ENCODE peak calls at places on chromosomes 3 and 15, in five cellular contexts. W, G, T, I and B are unnamed samples.

GRCh38 chr3:73401058-73401457 is 223.7 kb downstream of the PDZRN3 start:
- DNase-seq in W (no peak), G (no peak), T (no peak), I (no peak), B (no peak)

GRCh38 chr3:12771236-12771635 is 12.2 kb upstream of the TMEM40 start:
- DNase-seq in W (no peak), G (no peak), T (no peak), I (no peak), B (no peak)

GRCh38 chr3:195147649-195148121 is 123.3 kb downstream of the XXYLT1 start:
- DNase-seq in W (no peak), G (peak; percentile 91), T (no peak), I (no peak), B (no peak)

GRCh38 chr15:62887113-62887570 is 155.4 kb upstream of the TPM1 start:
- DNase-seq in W (no peak), G (no peak), T (no peak), I (no peak), B (no peak)

GRCh38 chr15:66766282-66767228 is 64.5 kb downstream of the SMAD6 start:
- DNase-seq in W (peak; percentile 73), G (no peak), T (no peak), I (no peak), B (no peak)

GRCh38 chr3:156770699-156771414 is 55.3 kb upstream of the LEKR1 start:
- DNase-seq in W (no peak), G (no peak), T (no peak), I (no peak), B (no peak)

GRCh38 chr3:37609711-37610110 is 252.0 kb upstream of the CTDSPL start:
- DNase-seq in W (no peak), G (no peak), T (no peak), I (no peak), B (no peak)

GRCh38 chr3:102419786-102420185 is 15.0 kb upstream of the ZPLD1 start:
- DNase-seq in W (no peak), G (no peak), T (no peak), I (no peak), B (no peak)

GRCh38 chr15:28932361-28932760 is 46.6 kb downstream of the APBA2 start:
- DNase-seq in W (no peak), G (no peak), T (no peak), I (no peak), B (no peak)

GRCh38 chr3:127141921-127142730 is 50.8 kb upstream of the PRR23E start:
- DNase-seq in W (peak; percentile 22), G (no peak), T (peak; percentile 46), I (no peak), B (no peak)
- TF ChIP-seq REST in W (no peak), G (no peak), T (no peak), I (no peak), B (no peak)

GRCh38 chr15:85494035-85494793 is 113.8 kb downstream of the AKAP13 start:
- DNase-seq in W (peak; percentile 91), G (no peak), T (no peak), I (no peak), B (no peak)
- H3K4me3 ChIP-seq in W (no peak overlapping the region), G (no peak overlapping the region), T (no peak overlapping the region), I (no peak overlapping the region), B (no peak overlapping the region)

GRCh38 chr15:40769310-40770146 is at the start of gene C15orf62:
- DNase-seq in W (no peak), G (peak; percentile 53), T (no peak), I (no peak), B (no peak)
- TF ChIP-seq JUNB in W (no peak), G (no peak), T (no peak), I (no peak), B (no peak)

GRCh38 chr3:16910207-16910606 is 25.5 kb downstream of the PLCL2 start:
- DNase-seq in W (no peak), G (no peak), T (no peak), I (no peak), B (no peak)

GRCh38 chr3:16909802-16910201 is 25.0 kb downstream of the PLCL2 start:
- DNase-seq in W (no peak), G (no peak), T (no peak), I (no peak), B (no peak)

GRCh38 chr3:16908878-16909277 is 24.1 kb downstream of the PLCL2 start:
- DNase-seq in W (no peak), G (no peak), T (no peak), I (no peak), B (no peak)

GRCh38 chr3:16913264-16913580 is 28.5 kb downstream of the PLCL2 start:
- DNase-seq in W (no peak), G (no peak), T (no peak), I (no peak), B (no peak)

GRCh38 chr3:16912400-16913263 is 27.9 kb downstream of the PLCL2 start:
- DNase-seq in W (no peak), G (peak; percentile 90), T (no peak), I (no peak), B (no peak)
- TF ChIP-seq REST in W (no peak), G (no peak), T (no peak), I (no peak), B (no peak)